ENCODE peak calls at places on chromosomes 4 and X, in five cellular contexts. F is cardiac muscle cell, I is suprapubic skin, C is neuronal stem cell, Y is aorta. W is an unnamed sample.
A peak's percentile ranks its signal among the peaks of the same experiment; 100 is the strongest.

GRCh38 chrX:154799554-154800348 is 5.5 kb downstream of the MPP1 start:
- DNase-seq in F (peak; percentile 64), I (no peak), C (peak; percentile 55), Y (no peak), W (peak; percentile 80)

GRCh38 chr4:173413043-173413442 is 14.1 kb upstream of the SCRG1 start:
- DNase-seq in F (peak; percentile 92), I (no peak), C (no peak), Y (no peak), W (no peak)

GRCh38 chrX:140709421-140709846 is at the start of gene LINC00632:
- DNase-seq in F (no peak), I (no peak), C (no peak), Y (no peak), W (peak; percentile 51)

GRCh38 chr4:67546971-67547370 is 1.7 kb upstream of the CENPC start:
- DNase-seq in F (no peak), I (no peak), C (no peak), Y (no peak), W (no peak)

GRCh38 chr4:30903493-30903892 is 183.3 kb downstream of the PCDH7 start:
- DNase-seq in F (peak; percentile 33), I (no peak), C (no peak), Y (no peak), W (no peak)

GRCh38 chrX:53287493-53288138 is 6.2 kb upstream of the IQSEC2 start:
- DNase-seq in F (peak; percentile 57), I (peak; percentile 79), C (no peak), Y (peak; percentile 83), W (no peak)

GRCh38 chrX:75986980-75987379 is 185.9 kb upstream of the PBDC1 start:
- DNase-seq in F (no peak), I (no peak), C (no peak), Y (no peak), W (no peak)

GRCh38 chr4:40199999-40200880 is 3.4 kb downstream of the RHOH start:
- DNase-seq in F (no peak), I (no peak), C (no peak), Y (no peak), W (no peak)

GRCh38 chrX:22135994-22136684 is 104.0 kb downstream of the PHEX start:
- DNase-seq in F (peak; percentile 59), I (no peak), C (peak; percentile 42), Y (no peak), W (peak; percentile 67)

GRCh38 chrX:66046612-66047235 is 6.8 kb upstream of the VSIG4 start:
- DNase-seq in F (no peak), I (no peak), C (no peak), Y (no peak), W (no peak)

GRCh38 chr4:93834371-93835066 is 6.0 kb downstream of the ATOH1 start:
- DNase-seq in F (no peak), I (no peak), C (peak; percentile 70), Y (no peak), W (peak; percentile 88)

GRCh38 chrX:44480591-44480990 is 62.1 kb downstream of the FUNDC1 start:
- DNase-seq in F (no peak), I (no peak), C (no peak), Y (no peak), W (no peak)

GRCh38 chrX:154712781-154713391 is 38.0 kb downstream of the GAB3 start:
- DNase-seq in F (peak; percentile 64), I (no peak), C (no peak), Y (no peak), W (no peak)

GRCh38 chr4:102825261-102826071 is 1.9 kb downstream of the UBE2D3 start:
- DNase-seq in F (peak; percentile 81), I (no peak), C (peak; percentile 8), Y (peak; percentile 48), W (peak; percentile 25)

GRCh38 chr4:8472689-8473197 is 32.2 kb downstream of the TRMT44 start:
- DNase-seq in F (peak; percentile 97), I (no peak), C (peak; percentile 12), Y (peak; percentile 77), W (no peak)

GRCh38 chr4:86894465-86894864 is 2.2 kb upstream of the C4orf36 start:
- DNase-seq in F (no peak), I (no peak), C (no peak), Y (no peak), W (no peak)

GRCh38 chr4:184100297-184100885 is 117.3 kb downstream of the ENPP6 start:
- DNase-seq in F (peak; percentile 38), I (no peak), C (peak; percentile 55), Y (no peak), W (peak; percentile 67)

GRCh38 chr4:122775987-122776836 is 43.7 kb downstream of the BBS12 start:
- DNase-seq in F (no peak), I (no peak), C (no peak), Y (no peak), W (no peak)
- H3K4me1 ChIP-seq in F (no peaks in the 10 kb centered on the region), I (no peaks in the 10 kb centered on the region), C (no peaks in the 10 kb centered on the region), Y (no peaks in the 10 kb centered on the region), W (peaks cover 5% of the 10 kb centered on the region)

GRCh38 chr4:11409632-11410031 is 19.1 kb downstream of the HS3ST1 start:
- DNase-seq in F (no peak), I (no peak), C (no peak), Y (no peak), W (no peak)

GRCh38 chr4:11415409-11416070 is 13.2 kb downstream of the HS3ST1 start:
- DNase-seq in F (no peak), I (no peak), C (no peak), Y (no peak), W (no peak)

GRCh38 chr4:11408569-11408968 is 20.1 kb downstream of the HS3ST1 start:
- DNase-seq in F (no peak), I (no peak), C (no peak), Y (no peak), W (no peak)

GRCh38 chr4:11416071-11416766 is 12.5 kb downstream of the HS3ST1 start:
- DNase-seq in F (no peak), I (no peak), C (no peak), Y (no peak), W (no peak)

DNA sequence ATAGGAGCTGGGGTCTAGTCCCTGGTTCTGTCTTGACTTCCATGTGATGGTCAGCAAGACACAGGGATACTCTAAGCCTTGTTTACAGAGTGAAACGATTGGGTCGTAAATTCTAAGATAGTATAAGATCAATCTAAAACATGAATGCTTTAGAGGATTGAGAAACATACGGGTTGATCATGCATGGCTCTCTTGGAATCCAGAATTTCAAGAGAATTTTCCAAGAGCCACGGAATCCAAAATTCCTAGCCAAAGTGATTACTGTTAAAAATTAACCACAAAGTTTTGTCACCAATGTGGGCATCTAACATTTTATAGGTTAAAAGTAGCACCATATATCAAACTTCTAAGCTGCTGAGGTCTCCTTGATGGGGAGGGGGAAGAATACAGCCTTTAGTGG is 16.5 kb downstream of the HS3ST1 start:
- DNase-seq in F (no peak), I (no peak), C (no peak), Y (no peak), W (no peak)
- H3K4me1 ChIP-seq in F (peaks cover 5% of the 10 kb centered on the region), I (no peaks in the 10 kb centered on the region), C (peaks cover 5% of the 10 kb centered on the region), Y (no peaks in the 10 kb centered on the region), W (no peaks in the 10 kb centered on the region)

GRCh38 chr4:121786221-121786620 is 14.9 kb upstream of the EXOSC9 start:
- DNase-seq in F (no peak), I (no peak), C (no peak), Y (no peak), W (no peak)
- H3K4me1 ChIP-seq in F (no peaks in the 10 kb centered on the region), I (no peaks in the 10 kb centered on the region), C (peaks cover 2% of the 10 kb centered on the region), Y (no peaks in the 10 kb centered on the region), W (no peaks in the 10 kb centered on the region)

GRCh38 chr4:3304831-3305609 is 12.2 kb downstream of the RGS12 start:
- DNase-seq in F (peak; percentile 59), I (peak; percentile 61), C (no peak), Y (peak; percentile 50), W (no peak)

GRCh38 chr4:3307486-3307885 is 14.7 kb downstream of the RGS12 start:
- DNase-seq in F (no peak), I (peak; percentile 29), C (no peak), Y (peak; percentile 30), W (no peak)

GRCh38 chr4:3306465-3306864 is 13.6 kb downstream of the RGS12 start:
- DNase-seq in F (no peak), I (peak; percentile 49), C (no peak), Y (peak; percentile 9), W (no peak)

GRCh38 chr4:3307060-3307459 is 14.2 kb downstream of the RGS12 start:
- DNase-seq in F (no peak), I (peak; percentile 29), C (no peak), Y (peak; percentile 32), W (no peak)

GRCh38 chr4:3305610-3306371 is 13.0 kb downstream of the RGS12 start:
- DNase-seq in F (peak; percentile 18), I (no peak), C (no peak), Y (peak; percentile 33), W (peak; percentile 45)
- H3K4me1 ChIP-seq in F (peaks cover 31% of the 10 kb centered on the region), I (peaks cover 26% of the 10 kb centered on the region), C (peaks cover 42% of the 10 kb centered on the region), Y (no peaks in the 10 kb centered on the region), W (peaks cover 40% of the 10 kb centered on the region)

GRCh38 chr4:1169691-1170096 is 2.7 kb downstream of the SPON2 start:
- DNase-seq in F (no peak), I (no peak), C (no peak), Y (no peak), W (no peak)

GRCh38 chr4:1170156-1170804 is 2.1 kb downstream of the SPON2 start:
- DNase-seq in F (no peak), I (peak; percentile 69), C (no peak), Y (no peak), W (no peak)

GRCh38 chr4:1172228-1172851 is at the start of gene SPON2:
- DNase-seq in F (peak; percentile 83), I (peak; percentile 70), C (peak; percentile 47), Y (no peak), W (peak; percentile 77)

GRCh38 chr4:1171306-1172227 is 816 bp downstream of the SPON2 start:
- DNase-seq in F (peak; percentile 45), I (peak; percentile 70), C (no peak), Y (no peak), W (peak; percentile 70)

DNA sequence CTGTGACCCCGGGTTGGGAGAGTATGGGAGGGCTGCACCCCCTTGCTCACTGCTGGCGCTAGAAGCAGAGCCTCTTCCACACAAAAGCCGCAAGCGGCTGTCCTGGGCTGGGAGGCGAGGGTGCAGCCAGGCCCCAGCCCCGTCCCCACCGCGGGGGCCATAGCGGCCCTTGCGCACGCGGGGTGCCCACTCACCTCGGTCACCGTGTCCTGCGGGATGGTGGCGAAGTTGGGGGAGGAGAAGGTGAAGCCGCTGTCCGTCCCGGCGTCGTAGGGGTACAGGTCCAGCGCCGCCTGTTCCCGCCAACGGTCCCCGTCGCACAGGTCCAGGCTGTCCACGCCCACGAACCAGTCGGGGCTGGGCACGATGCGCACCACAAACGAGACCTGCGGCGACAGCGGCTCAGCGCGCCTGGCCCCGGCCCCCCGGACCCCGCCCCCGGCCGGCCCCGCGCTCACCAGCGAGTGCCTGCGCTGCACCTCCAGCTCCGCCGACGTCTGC is 1.5 kb downstream of the SPON2 start:
- DNase-seq in F (no peak), I (peak; percentile 71), C (no peak), Y (no peak), W (no peak)
- H3K4me1 ChIP-seq in F (no peaks in the 10 kb centered on the region), I (peaks cover 60% of the 10 kb centered on the region), C (no peaks in the 10 kb centered on the region), Y (no peaks in the 10 kb centered on the region), W (peaks cover 10% of the 10 kb centered on the region)

GRCh38 chr4:72975488-72975784 is 94.1 kb downstream of the COX18 start:
- DNase-seq in F (peak; percentile 42), I (no peak), C (no peak), Y (no peak), W (no peak)

GRCh38 chr4:72974694-72975487 is 94.6 kb downstream of the COX18 start:
- DNase-seq in F (peak; percentile 56), I (no peak), C (no peak), Y (no peak), W (no peak)

GRCh38 chr4:72970756-72971155 is 98.8 kb downstream of the COX18 start:
- DNase-seq in F (no peak), I (no peak), C (no peak), Y (no peak), W (no peak)

GRCh38 chr4:72969957-72970356 is 99.6 kb downstream of the COX18 start:
- DNase-seq in F (peak; percentile 39), I (no peak), C (peak; percentile 40), Y (peak; percentile 41), W (peak; percentile 66)

GRCh38 chr4:72971572-72971971 is 97.9 kb downstream of the COX18 start:
- DNase-seq in F (peak; percentile 84), I (no peak), C (no peak), Y (no peak), W (no peak)
- H3K4me1 ChIP-seq in F (no peaks in the 10 kb centered on the region), I (no peaks in the 10 kb centered on the region), C (peaks cover 4% of the 10 kb centered on the region), Y (no peaks in the 10 kb centered on the region), W (peaks cover 15% of the 10 kb centered on the region)

W was measured in neural progenitor cell.